ENCODE peak calls at places on chromosomes 1 and 21, in six cellular contexts. One of them, this sample, is unnamed.

GRCh38 chr1:4128616-4129015 is 228.5 kb upstream of the C1orf174 start:
- DNase-seq in neural progenitor cell: no peak
- DNase-seq in HCT116: no peak
- DNase-seq in endothelial cell of umbilical vein: no peak
- DNase-seq in fibroblast of lung: no peak
- DNase-seq in H9: no peak
- DNase-seq in this sample: no peak

GRCh38 chr1:24101796-24102580 is 9.9 kb downstream of the MYOM3 start:
- DNase-seq in HCT116: no peak
- DNase-seq in endothelial cell of umbilical vein: no peak
- DNase-seq in fibroblast of lung: no peak
- DNase-seq in neural progenitor cell: no peak
- DNase-seq in H9: no peak
- DNase-seq in this sample: no peak

GRCh38 chr21:32756096-32756495 is 15.5 kb downstream of the PAXBP1 start:
- DNase-seq in H9: no peak
- DNase-seq in endothelial cell of umbilical vein: no peak
- DNase-seq in HCT116: no peak
- DNase-seq in fibroblast of lung: no peak
- DNase-seq in neural progenitor cell: no peak
- DNase-seq in this sample: no peak

GRCh38 chr1:39293375-39294070 is 89.0 kb downstream of the MACF1 start:
- DNase-seq in HCT116: no peak
- DNase-seq in fibroblast of lung: no peak
- DNase-seq in endothelial cell of umbilical vein: no peak
- DNase-seq in H9: no peak
- DNase-seq in neural progenitor cell: peak; percentile 67
- DNase-seq in this sample: peak; percentile 64

GRCh38 chr21:42066521-42066920 is 4.6 kb upstream of the UMODL1 start:
- DNase-seq in endothelial cell of umbilical vein: no peak
- DNase-seq in fibroblast of lung: no peak
- DNase-seq in H9: no peak
- DNase-seq in HCT116: no peak
- DNase-seq in neural progenitor cell: no peak
- DNase-seq in this sample: no peak

GRCh38 chr1:57471995-57472394 is 48.1 kb upstream of the DAB1 start:
- DNase-seq in endothelial cell of umbilical vein: no peak
- DNase-seq in neural progenitor cell: no peak
- DNase-seq in HCT116: no peak
- DNase-seq in H9: no peak
- DNase-seq in fibroblast of lung: no peak
- DNase-seq in this sample: no peak

GRCh38 chr1:47703161-47703825 is 265.4 kb downstream of the FOXD2 start:
- DNase-seq in endothelial cell of umbilical vein: no peak
- DNase-seq in neural progenitor cell: no peak
- DNase-seq in H9: no peak
- DNase-seq in HCT116: no peak
- DNase-seq in fibroblast of lung: peak; percentile 14
- DNase-seq in this sample: no peak

GRCh38 chr1:171655215-171656116 is 3.0 kb upstream of the MYOC start:
- DNase-seq in endothelial cell of umbilical vein: peak; percentile 72
- DNase-seq in H9: peak; percentile 89
- DNase-seq in HCT116: peak; percentile 18
- DNase-seq in fibroblast of lung: peak; percentile 66
- DNase-seq in neural progenitor cell: peak; percentile 83
- DNase-seq in this sample: peak; percentile 10

GRCh38 chr1:42739753-42740700 is at the start of gene CLDN19:
- DNase-seq in H9: peak; percentile 97
- DNase-seq in fibroblast of lung: no peak
- DNase-seq in neural progenitor cell: peak; percentile 90
- DNase-seq in HCT116: no peak
- DNase-seq in endothelial cell of umbilical vein: no peak
- DNase-seq in this sample: no peak
- H3K4me2 ChIP-seq in H9: peak within 1 kb of the TSS; percentile 29
- H3K4me2 ChIP-seq in fibroblast of lung: no peak within 1 kb of the TSS
- H3K4me2 ChIP-seq in neural progenitor cell: peak within 1 kb of the TSS; percentile 67
- H3K4me2 ChIP-seq in HCT116: no peak within 1 kb of the TSS
- H3K4me2 ChIP-seq in endothelial cell of umbilical vein: no peak within 1 kb of the TSS
- H3K4me2 ChIP-seq in this sample: no peak within 1 kb of the TSS

DNA sequence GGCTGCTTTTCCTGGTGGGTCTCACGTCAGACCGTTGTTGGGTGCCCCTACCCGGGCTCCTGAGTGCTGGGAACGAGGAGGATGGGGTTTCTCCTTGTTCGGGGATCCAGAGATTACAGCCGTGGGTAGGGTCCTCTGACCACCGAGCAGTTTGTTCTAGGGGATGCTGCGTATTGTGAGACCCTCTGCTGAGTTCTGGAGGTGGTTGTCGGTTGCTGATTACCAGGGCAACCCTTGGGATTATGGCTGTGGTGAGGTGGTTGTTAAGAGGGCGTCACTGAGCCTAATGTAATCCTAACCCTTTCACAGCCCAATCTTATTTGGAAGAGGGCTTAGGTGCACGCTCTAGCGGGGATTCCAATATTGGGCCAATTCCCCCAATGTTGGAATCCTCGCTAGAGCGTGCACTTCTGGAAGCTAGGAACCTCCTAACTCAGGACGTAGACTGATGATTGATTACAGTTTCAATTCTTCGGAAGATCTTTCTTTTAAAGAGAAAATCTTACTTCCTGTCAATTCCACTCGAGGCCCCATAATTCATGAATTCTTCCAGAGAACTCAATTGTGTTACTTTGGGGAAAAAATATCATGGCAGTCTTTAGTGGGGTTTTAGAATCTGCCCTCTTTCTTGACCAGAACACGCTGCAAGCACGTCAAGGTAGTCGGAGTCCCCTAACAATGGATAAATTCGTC is 483 bp downstream of the TCEANC2 start:
- DNase-seq in H9: no peak
- DNase-seq in HCT116: no peak
- DNase-seq in fibroblast of lung: peak; percentile 18
- DNase-seq in neural progenitor cell: peak; percentile 73
- DNase-seq in endothelial cell of umbilical vein: peak; percentile 12
- DNase-seq in this sample: no peak
- H2AFZ ChIP-seq in H9: peak overlapping the region; percentile 40
- H2AFZ ChIP-seq in HCT116: peak overlapping the region; percentile 55
- H2AFZ ChIP-seq in fibroblast of lung: peak overlapping the region; percentile 86
- H2AFZ ChIP-seq in neural progenitor cell: peak overlapping the region; percentile 100
- H2AFZ ChIP-seq in endothelial cell of umbilical vein: peak overlapping the region; percentile 69
- H2AFZ ChIP-seq in this sample: peak overlapping the region; percentile 89

DNA sequence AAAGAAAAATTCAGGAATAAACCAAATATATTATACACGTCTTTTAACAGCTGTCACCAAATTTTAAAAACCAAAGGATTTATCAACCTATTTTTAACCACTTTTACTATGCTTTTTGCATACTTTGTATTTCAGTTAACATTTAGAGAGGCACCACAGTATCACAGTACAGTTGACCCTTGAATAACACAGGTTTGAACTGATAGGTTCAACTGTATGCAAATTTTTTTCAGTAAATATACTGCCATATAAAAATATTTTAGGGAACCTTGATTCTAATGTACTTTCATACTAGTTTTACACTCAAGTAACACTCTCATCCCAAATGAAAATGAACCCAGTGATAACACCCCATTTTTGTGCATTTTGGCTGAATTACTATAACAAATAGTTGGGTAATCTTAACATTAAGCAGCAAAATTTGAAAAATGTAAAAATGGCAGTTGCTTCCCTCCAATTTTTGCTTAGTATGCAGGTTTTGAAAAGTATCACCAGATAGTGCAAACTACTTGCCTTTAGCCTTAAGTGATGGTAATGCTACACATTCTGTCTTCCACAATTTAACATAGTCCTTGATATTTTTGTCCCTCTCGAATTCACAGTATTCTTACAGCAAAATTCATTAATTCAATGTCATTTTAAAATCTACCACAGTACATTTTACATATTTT is 10.8 kb upstream of the ADCY10 start:
- DNase-seq in HCT116: no peak
- DNase-seq in neural progenitor cell: no peak
- DNase-seq in H9: no peak
- DNase-seq in fibroblast of lung: no peak
- DNase-seq in endothelial cell of umbilical vein: no peak
- DNase-seq in this sample: no peak
- H3K4me2 ChIP-seq in HCT116: no peak overlapping the region
- H3K4me2 ChIP-seq in neural progenitor cell: no peak overlapping the region
- H3K4me2 ChIP-seq in H9: no peak overlapping the region
- H3K4me2 ChIP-seq in fibroblast of lung: no peak overlapping the region
- H3K4me2 ChIP-seq in endothelial cell of umbilical vein: no peak overlapping the region
- H3K4me2 ChIP-seq in this sample: no peak overlapping the region

DNA sequence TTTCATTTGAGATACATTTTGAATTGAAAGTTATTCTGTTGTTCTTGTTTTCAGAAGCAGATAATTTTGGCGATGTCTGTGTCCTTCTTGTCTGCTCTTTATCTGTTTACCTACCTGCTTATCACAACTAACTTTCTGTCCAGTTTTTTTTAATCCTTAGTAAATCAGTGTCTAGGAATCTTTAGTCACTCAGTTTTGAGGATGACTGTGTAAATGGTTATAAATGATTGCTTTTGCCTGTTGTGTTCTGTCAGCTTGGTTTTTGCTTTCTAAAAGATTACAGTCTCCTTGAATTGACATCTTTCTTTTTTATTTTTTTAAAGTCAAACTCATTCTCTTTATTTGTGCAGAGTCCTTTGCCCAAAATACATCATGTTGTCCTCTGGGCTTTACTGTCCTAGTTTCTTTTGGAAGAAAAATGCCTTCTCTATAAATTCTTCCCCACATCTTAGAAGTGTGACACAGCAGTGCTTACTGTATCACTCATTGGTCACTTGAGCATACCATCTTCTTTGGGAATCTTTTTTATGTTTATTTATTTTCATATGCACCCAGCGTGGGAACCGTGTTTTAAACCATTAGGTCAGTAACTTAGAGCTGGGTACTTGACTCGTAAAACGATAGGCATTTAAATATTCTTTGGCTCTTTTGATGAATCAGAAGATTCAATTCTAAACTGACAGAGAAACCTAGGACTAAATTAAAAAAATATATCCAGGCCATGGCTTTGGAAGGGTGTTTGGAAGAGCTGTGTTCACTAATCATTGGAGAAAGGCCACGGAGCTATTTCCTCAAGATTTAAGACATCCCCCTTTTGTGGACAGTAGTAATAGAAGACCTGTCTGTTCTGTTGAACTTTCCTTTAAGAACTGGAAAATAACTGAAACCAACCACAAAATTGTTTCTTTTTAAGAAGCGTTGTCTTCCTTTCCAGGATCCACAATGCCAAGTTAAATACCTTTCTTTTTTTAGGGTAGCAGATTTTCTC is 20.9 kb downstream of the LAMC1 start:
- DNase-seq in HCT116: no peak
- DNase-seq in H9: no peak
- DNase-seq in fibroblast of lung: peak; percentile 63
- DNase-seq in neural progenitor cell: no peak
- DNase-seq in endothelial cell of umbilical vein: no peak
- DNase-seq in this sample: peak; percentile 93
- H2AFZ ChIP-seq in HCT116: no peak overlapping the region
- H2AFZ ChIP-seq in H9: no peak overlapping the region
- H2AFZ ChIP-seq in fibroblast of lung: no peak overlapping the region
- H2AFZ ChIP-seq in neural progenitor cell: no peak overlapping the region
- H2AFZ ChIP-seq in endothelial cell of umbilical vein: no peak overlapping the region
- H2AFZ ChIP-seq in this sample: no peak overlapping the region

GRCh38 chr1:213905315-213905714 is 82.5 kb upstream of the PROX1 start:
- DNase-seq in HCT116: no peak
- DNase-seq in fibroblast of lung: no peak
- DNase-seq in endothelial cell of umbilical vein: peak; percentile 7
- DNase-seq in neural progenitor cell: no peak
- DNase-seq in H9: no peak
- DNase-seq in this sample: no peak
- H3K4me2 ChIP-seq in HCT116: no peak overlapping the region
- H3K4me2 ChIP-seq in fibroblast of lung: no peak overlapping the region
- H3K4me2 ChIP-seq in endothelial cell of umbilical vein: no peak overlapping the region
- H3K4me2 ChIP-seq in neural progenitor cell: no peak overlapping the region
- H3K4me2 ChIP-seq in H9: no peak overlapping the region
- H3K4me2 ChIP-seq in this sample: no peak overlapping the region

GRCh38 chr1:8941906-8942305 is 3.8 kb upstream of the CA6 start:
- DNase-seq in H9: no peak
- DNase-seq in endothelial cell of umbilical vein: peak; percentile 76
- DNase-seq in fibroblast of lung: peak; percentile 74
- DNase-seq in neural progenitor cell: no peak
- DNase-seq in HCT116: peak; percentile 40
- DNase-seq in this sample: peak; percentile 91
- H2AFZ ChIP-seq in H9: no peak overlapping the region
- H2AFZ ChIP-seq in endothelial cell of umbilical vein: peak overlapping the region; percentile 54
- H2AFZ ChIP-seq in fibroblast of lung: no peak overlapping the region
- H2AFZ ChIP-seq in neural progenitor cell: no peak overlapping the region
- H2AFZ ChIP-seq in HCT116: peak overlapping the region; percentile 90
- H2AFZ ChIP-seq in this sample: no peak overlapping the region